ENCODE peak calls at places on chromosome 12, in eight cellular contexts. Q, G, A, J, D, Y, W and H are unnamed samples. For H3K4me1, the result is how much of the 10 kb centered on the place peaks cover.

GRCh38 chr12:48824112-48824511 is 5.8 kb downstream of the CACNB3 start:
- DNase-seq in A (no peak), Y (no peak), Q (no peak), J (no peak), W (no peak), D (peak), G (peak), H (peak)

GRCh38 chr12:22285871-22286270 is 48.6 kb downstream of the ST8SIA1 start:
- DNase-seq in D (no peak), G (no peak), J (no peak), A (no peak), W (no peak), Q (no peak), Y (no peak), H (no peak)

GRCh38 chr12:73159952-73160351 is 887.8 kb downstream of the TRHDE start:
- DNase-seq in G (no peak), Y (no peak), A (no peak), D (no peak), J (no peak), W (no peak), Q (no peak), H (no peak)

GRCh38 chr12:95224202-95225170 is 6.9 kb downstream of the VEZT start:
- DNase-seq in J (no peak), Y (no peak), W (no peak), Q (no peak), D (no peak), G (peak), A (no peak), H (no peak)

GRCh38 chr12:3574986-3575385 is 84.0 kb downstream of the PRMT8 start:
- DNase-seq in A (no peak), Q (no peak), D (no peak), G (no peak), W (no peak), Y (no peak), J (peak), H (no peak)

GRCh38 chr12:75239987-75240386 is 30.3 kb upstream of the KCNC2 start:
- DNase-seq in Y (no peak), J (no peak), D (no peak), W (no peak), G (no peak), A (no peak), Q (no peak), H (no peak)

GRCh38 chr12:90280564-90281058 is 572.0 kb upstream of the ATP2B1 start:
- DNase-seq in A (no peak), W (no peak), J (no peak), Q (no peak), Y (no peak), G (peak), D (no peak), H (no peak)

GRCh38 chr12:121713257-121714155 is 954 bp downstream of the TMEM120B start:
- DNase-seq in J (no peak), A (peak), D (no peak), Q (peak), W (no peak), G (no peak), Y (peak), H (no peak)

GRCh38 chr12:4172999-4173398 is 100.6 kb upstream of the CCND2 start:
- DNase-seq in D (no peak), Q (no peak), W (no peak), G (no peak), Y (peak), A (no peak), J (no peak), H (no peak)

GRCh38 chr12:48925218-48925871 is at the start of gene FKBP11:
- DNase-seq in Y (peak), W (peak), G (peak), D (peak), Q (peak), J (peak), A (peak), H (peak)

GRCh38 chr12:94141892-94142291 is 6.5 kb upstream of the PLXNC1 start:
- DNase-seq in D (no peak), J (no peak), Y (no peak), G (no peak), Q (no peak), A (no peak), W (no peak), H (no peak)

GRCh38 chr12:112682586-112682985 is 109.0 kb upstream of the RPH3A start:
- DNase-seq in J (no peak), Y (no peak), G (no peak), D (no peak), W (no peak), Q (no peak), A (no peak), H (no peak)

GRCh38 chr12:80400591-80400991 is 43.4 kb upstream of the PTPRQ start:
- DNase-seq in Y (no peak), J (peak), W (no peak), A (no peak), G (no peak), D (no peak), Q (no peak), H (peak)

GRCh38 chr12:126963825-126964224 is 1303.1 kb upstream of the TMEM132C start:
- DNase-seq in J (no peak), W (no peak), Q (no peak), Y (no peak), G (no peak), A (no peak), D (no peak), H (no peak)

GRCh38 chr12:64675795-64676194 is 65.5 kb downstream of the RASSF3 start:
- DNase-seq in Q (peak), Y (peak), G (no peak), D (peak), W (no peak), A (peak), J (peak), H (no peak)

GRCh38 chr12:21891763-21892217 is 49.4 kb downstream of the ABCC9 start:
- DNase-seq in Y (no peak), Q (peak), G (no peak), A (peak), J (no peak), W (no peak), D (no peak), H (no peak)

GRCh38 chr12:104568881-104569280 is 112.1 kb downstream of the CHST11 start:
- DNase-seq in J (no peak), D (no peak), W (no peak), Q (no peak), Y (no peak), G (no peak), A (no peak), H (no peak)

GRCh38 chr12:104565606-104566243 is 109.0 kb downstream of the CHST11 start:
- DNase-seq in G (no peak), J (no peak), Q (no peak), Y (no peak), A (no peak), W (no peak), D (no peak), H (no peak)

GRCh38 chr12:104569348-104570173 is 112.8 kb downstream of the CHST11 start:
- DNase-seq in G (no peak), J (no peak), D (peak), Q (no peak), A (peak), W (no peak), Y (no peak), H (no peak)

GRCh38 chr12:104567832-104568490 is 111.2 kb downstream of the CHST11 start:
- DNase-seq in Y (no peak), Q (no peak), W (no peak), D (no peak), J (no peak), A (no peak), G (no peak), H (no peak)

GRCh38 chr12:104566244-104566993 is 109.7 kb downstream of the CHST11 start:
- DNase-seq in G (no peak), Y (no peak), J (no peak), A (no peak), W (no peak), D (no peak), Q (no peak), H (no peak)
- H3K4me1 ChIP-seq in G (under half), Y (under half), J (under half), A (under half), W (under half), D (under half), Q (under half), H (under half)

GRCh38 chr12:124849382-124849781 is 14.3 kb downstream of the SCARB1 start:
- DNase-seq in J (no peak), D (no peak), Q (peak), Y (no peak), G (no peak), A (peak), W (no peak), H (no peak)

GRCh38 chr12:124852911-124853441 is 10.7 kb downstream of the SCARB1 start:
- DNase-seq in W (no peak), Q (no peak), D (no peak), Y (no peak), G (no peak), A (no peak), J (no peak), H (no peak)

GRCh38 chr12:124848621-124849380 is 14.9 kb downstream of the SCARB1 start:
- DNase-seq in W (no peak), Q (no peak), A (no peak), J (no peak), D (no peak), Y (no peak), G (no peak), H (no peak)

GRCh38 chr12:124852329-124852831 is 11.3 kb downstream of the SCARB1 start:
- DNase-seq in D (no peak), A (peak), Y (peak), W (no peak), Q (peak), G (no peak), J (no peak), H (peak)

GRCh38 chr12:124851344-124851743 is 12.3 kb downstream of the SCARB1 start:
- DNase-seq in Q (no peak), W (no peak), J (no peak), D (no peak), A (no peak), G (no peak), Y (no peak), H (no peak)
- H3K4me1 ChIP-seq in Q (half or more), W (under half), J (under half), D (under half), A (under half), G (under half), Y (half or more), H (under half)

GRCh38 chr12:107487011-107487680 is 198.5 kb upstream of the PWP1 start:
- DNase-seq in Y (no peak), G (no peak), Q (no peak), W (no peak), J (no peak), A (no peak), D (no peak), H (no peak)
- H3K4me1 ChIP-seq in Y (under half), G (under half), Q (under half), W (under half), J (under half), A (under half), D (under half), H (under half)

GRCh38 chr12:6964605-6965025 is 5.8 kb downstream of the PHB2 start:
- DNase-seq in Q (no peak), W (no peak), Y (no peak), J (peak), G (no peak), A (no peak), D (no peak), H (no peak)

GRCh38 chr12:6963741-6964446 is 6.6 kb downstream of the PHB2 start:
- DNase-seq in J (peak), G (no peak), Q (peak), D (no peak), A (no peak), Y (peak), W (no peak), H (peak)

GRCh38 chr12:6965714-6966113 is 4.8 kb downstream of the PHB2 start:
- DNase-seq in Q (no peak), Y (no peak), G (no peak), J (peak), W (no peak), A (no peak), D (no peak), H (peak)

GRCh38 chr12:6966351-6966750 is 4.1 kb downstream of the PHB2 start:
- DNase-seq in Y (no peak), G (no peak), D (no peak), J (peak), A (no peak), Q (no peak), W (no peak), H (peak)

DNA sequence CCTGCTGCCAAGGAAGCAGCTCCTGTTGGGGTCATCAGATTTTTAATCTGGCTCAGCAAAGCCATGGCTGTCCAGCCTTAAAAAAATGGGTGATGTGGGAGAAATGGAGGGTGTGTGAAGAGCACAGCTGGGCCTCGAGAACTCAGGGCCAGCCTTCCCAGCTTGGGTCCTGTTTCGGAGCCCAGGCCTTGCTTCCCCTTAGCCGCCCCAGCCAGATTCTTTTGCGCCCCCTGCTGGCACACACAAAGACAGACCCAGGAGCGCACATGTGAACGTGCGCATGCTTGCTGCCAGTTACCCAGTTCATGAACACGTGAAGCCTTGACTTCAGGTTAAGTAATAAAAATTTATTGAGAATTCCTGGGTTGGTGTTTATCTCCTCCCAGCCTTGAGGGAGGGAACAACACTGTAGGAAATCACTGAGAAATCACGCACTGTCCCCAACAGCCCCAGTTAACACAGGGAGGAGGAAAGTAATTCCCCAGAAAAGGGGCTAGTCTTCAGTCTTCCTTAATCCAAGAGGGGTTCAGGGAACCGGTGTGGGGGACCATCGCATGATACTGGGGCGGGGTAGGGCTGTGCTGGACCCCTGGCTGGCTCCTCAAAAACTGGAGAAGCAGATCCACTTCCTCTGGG is 5.3 kb downstream of the PHB2 start:
- DNase-seq in Q (peak), J (peak), A (peak), Y (peak), D (peak), W (peak), G (peak), H (peak)
- H3K4me1 ChIP-seq in Q (half or more), J (under half), A (under half), Y (under half), D (half or more), W (under half), G (under half), H (under half)

GRCh38 chr12:118185602-118186397 is 49.9 kb downstream of the PEBP1 start:
- DNase-seq in Q (no peak), D (no peak), Y (no peak), A (no peak), G (peak), W (no peak), J (no peak), H (no peak)
- H3K4me1 ChIP-seq in Q (half or more), D (half or more), Y (under half), A (under half), G (under half), W (under half), J (under half), H (under half)